ENCODE peak calls at places on chromosomes 2 and 18, in ten cellular contexts. P, Y, C, X, G, K, S, R, W and F are unnamed samples.

GRCh38 chr2:110810404-110810803 is 78.0 kb downstream of the ACOXL start:
- DNase-seq in P (no peak), Y (no peak), C (no peak), X (no peak), G (no peak), K (no peak), S (no peak), R (no peak), W (no peak), F (no peak)

GRCh38 chr2:168944065-168944464 is 43.0 kb downstream of the G6PC2 start:
- DNase-seq in P (no peak), Y (peak), C (no peak), X (no peak), G (no peak), K (no peak), S (no peak), R (no peak), W (no peak), F (no peak)

GRCh38 chr2:207528980-207529329 is 807 bp upstream of the CREB1 start:
- DNase-seq in P (no peak), Y (peak), C (peak), X (peak), G (peak), K (no peak), S (peak), R (no peak), W (no peak), F (no peak)

GRCh38 chr2:201151127-201152074 is 31.5 kb upstream of the CASP10 start:
- DNase-seq in P (no peak), Y (peak), C (no peak), X (no peak), G (peak), K (no peak), S (peak), R (no peak), W (no peak), F (peak)

GRCh38 chr2:75500633-75501032 is 60.1 kb downstream of the EVA1A start:
- DNase-seq in P (no peak), Y (no peak), C (no peak), X (no peak), G (no peak), K (no peak), S (no peak), R (no peak), W (no peak), F (peak)

GRCh38 chr2:45439788-45440773 is 171.0 kb downstream of the SRBD1 start:
- DNase-seq in P (no peak), Y (no peak), C (no peak), X (no peak), G (no peak), K (no peak), S (no peak), R (no peak), W (no peak), F (peak)

GRCh38 chr2:160440888-160441287 is 52.7 kb downstream of the RBMS1 start:
- DNase-seq in P (no peak), Y (no peak), C (no peak), X (no peak), G (no peak), K (no peak), S (no peak), R (no peak), W (no peak), F (no peak)

GRCh38 chr2:134927195-134927594 is 8.6 kb downstream of the CCNT2 start:
- DNase-seq in P (no peak), Y (peak), C (no peak), X (no peak), G (no peak), K (no peak), S (no peak), R (no peak), W (no peak), F (peak)

GRCh38 chr18:36162981-36163380 is 24.3 kb upstream of the MOCOS start:
- DNase-seq in P (no peak), Y (no peak), C (no peak), X (no peak), G (no peak), K (no peak), S (no peak), R (no peak), W (no peak), F (peak)

GRCh38 chr2:23133196-23133595 is 251.8 kb upstream of the KLHL29 start:
- DNase-seq in P (no peak), Y (no peak), C (no peak), X (no peak), G (no peak), K (no peak), S (no peak), R (no peak), W (no peak), F (no peak)

GRCh38 chr2:1685957-1686783 is 58.1 kb downstream of the PXDN start:
- DNase-seq in P (no peak), Y (no peak), C (no peak), X (no peak), G (peak), K (no peak), S (no peak), R (no peak), W (no peak), F (peak)

GRCh38 chr2:26946841-26947784 is 23.3 kb upstream of the MAPRE3 start:
- DNase-seq in P (no peak), Y (peak), C (no peak), X (peak), G (no peak), K (peak), S (no peak), R (no peak), W (no peak), F (peak)

GRCh38 chr2:33167655-33168245 is 221.0 kb downstream of the LTBP1 start:
- DNase-seq in P (no peak), Y (no peak), C (no peak), X (no peak), G (no peak), K (no peak), S (no peak), R (no peak), W (no peak), F (peak)

GRCh38 chr18:5058768-5059539 is 138.1 kb downstream of the AKAIN1 start:
- DNase-seq in P (no peak), Y (peak), C (no peak), X (no peak), G (no peak), K (peak), S (no peak), R (no peak), W (no peak), F (no peak)

GRCh38 chr2:871175-871727 is 79.4 kb upstream of the SNTG2 start:
- DNase-seq in P (no peak), Y (no peak), C (no peak), X (no peak), G (no peak), K (no peak), S (no peak), R (no peak), W (no peak), F (no peak)

GRCh38 chr2:33062665-33063249 is 116.0 kb downstream of the LTBP1 start:
- DNase-seq in P (no peak), Y (no peak), C (no peak), X (no peak), G (no peak), K (no peak), S (no peak), R (no peak), W (no peak), F (peak)

GRCh38 chr2:205994344-205994743 is 91.6 kb downstream of the INO80D start:
- DNase-seq in P (no peak), Y (no peak), C (no peak), X (no peak), G (no peak), K (no peak), S (no peak), R (no peak), W (peak), F (no peak)

GRCh38 chr2:163644238-163644637 is 91.6 kb downstream of the FIGN start:
- DNase-seq in P (no peak), Y (no peak), C (no peak), X (no peak), G (no peak), K (no peak), S (no peak), R (no peak), W (no peak), F (no peak)

GRCh38 chr2:31580321-31581117 is at the start of gene SRD5A2:
- DNase-seq in P (peak), Y (no peak), C (no peak), X (no peak), G (no peak), K (no peak), S (no peak), R (no peak), W (no peak), F (no peak)

GRCh38 chr2:221589696-221590095 is 17.6 kb upstream of the EPHA4 start:
- DNase-seq in P (no peak), Y (no peak), C (no peak), X (no peak), G (no peak), K (no peak), S (no peak), R (no peak), W (no peak), F (no peak)

GRCh38 chr2:47354013-47354816 is 48.7 kb upstream of the MSH2 start:
- DNase-seq in P (no peak), Y (peak), C (peak), X (peak), G (peak), K (no peak), S (peak), R (no peak), W (no peak), F (peak)

GRCh38 chr2:167719410-167719809 is 528.0 kb downstream of the STK39 start:
- DNase-seq in P (no peak), Y (no peak), C (no peak), X (no peak), G (no peak), K (no peak), S (no peak), R (no peak), W (no peak), F (no peak)

GRCh38 chr2:46504685-46505559 is 25.6 kb downstream of the TMEM247 start:
- DNase-seq in P (peak), Y (no peak), C (no peak), X (no peak), G (no peak), K (no peak), S (peak), R (no peak), W (no peak), F (no peak)

GRCh38 chr2:193776988-193777387 is 1582.3 kb upstream of the TMEFF2 start:
- DNase-seq in P (no peak), Y (no peak), C (no peak), X (no peak), G (no peak), K (no peak), S (no peak), R (no peak), W (no peak), F (no peak)

GRCh38 chr2:148674063-148675020 is 29.8 kb downstream of the EPC2 start:
- DNase-seq in P (peak), Y (peak), C (peak), X (no peak), G (peak), K (no peak), S (no peak), R (no peak), W (no peak), F (peak)

GRCh38 chr2:128593518-128594272 is 275.0 kb upstream of the HS6ST1 start:
- DNase-seq in P (no peak), Y (no peak), C (peak), X (no peak), G (no peak), K (peak), S (no peak), R (no peak), W (no peak), F (no peak)

GRCh38 chr18:33757037-33757436 is 179.0 kb downstream of the ASXL3 start:
- DNase-seq in P (no peak), Y (no peak), C (no peak), X (no peak), G (no peak), K (no peak), S (no peak), R (no peak), W (no peak), F (peak)

GRCh38 chr2:144165599-144166250 is 354.2 kb downstream of the ZEB2 start:
- DNase-seq in P (no peak), Y (no peak), C (no peak), X (no peak), G (no peak), K (no peak), S (no peak), R (no peak), W (no peak), F (peak)

GRCh38 chr2:37925063-37925897 is at the start of gene RMDN2:
- DNase-seq in P (peak), Y (peak), C (peak), X (peak), G (peak), K (peak), S (peak), R (peak), W (peak), F (peak)
- TF ChIP-seq POLR2A in P (peak), Y (peak), C (peak), X (peak), G (peak), K (peak), S (peak), R (peak), W (peak), F (no peak)

GRCh38 chr2:150413890-150414289 is 73.6 kb downstream of the RND3 start:
- DNase-seq in P (no peak), Y (peak), C (no peak), X (no peak), G (no peak), K (no peak), S (no peak), R (no peak), W (no peak), F (no peak)

GRCh38 chr2:150415022-150415421 is 72.4 kb downstream of the RND3 start:
- DNase-seq in P (no peak), Y (no peak), C (no peak), X (no peak), G (no peak), K (no peak), S (no peak), R (no peak), W (no peak), F (no peak)

GRCh38 chr2:150413416-150413815 is 74.1 kb downstream of the RND3 start:
- DNase-seq in P (no peak), Y (no peak), C (no peak), X (no peak), G (no peak), K (no peak), S (no peak), R (no peak), W (no peak), F (no peak)

GRCh38 chr2:150409196-150409595 is 78.3 kb downstream of the RND3 start:
- DNase-seq in P (no peak), Y (no peak), C (no peak), X (no peak), G (no peak), K (no peak), S (no peak), R (no peak), W (no peak), F (no peak)

DNA sequence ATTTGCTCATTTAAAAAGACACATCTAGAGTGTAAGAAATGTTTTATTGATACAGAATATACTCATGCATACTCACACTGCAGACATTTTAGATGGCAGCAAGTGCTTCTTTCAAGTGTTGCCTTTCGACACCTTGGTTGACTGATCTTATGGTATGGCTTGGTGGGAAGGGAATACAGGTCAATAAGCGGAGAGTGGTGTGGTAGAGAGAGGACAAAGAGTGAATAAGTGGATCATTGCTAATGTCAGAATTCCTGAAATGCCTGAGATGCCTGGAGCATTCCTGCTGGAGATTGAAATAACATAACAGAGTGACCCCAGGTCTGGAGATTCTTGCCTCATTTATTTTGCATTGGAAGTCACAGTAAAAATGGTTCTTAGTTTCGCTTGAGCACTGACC is 76.7 kb downstream of the RND3 start:
- DNase-seq in P (no peak), Y (no peak), C (no peak), X (no peak), G (no peak), K (no peak), S (no peak), R (no peak), W (no peak), F (peak)
- TF ChIP-seq POLR2A in P (no peak), Y (no peak), C (no peak), X (no peak), G (no peak), K (no peak), S (no peak), R (no peak), W (no peak), F (no peak)

GRCh38 chr2:175169191-175169590 is 1.2 kb upstream of the ATF2 start:
- DNase-seq in P (no peak), Y (no peak), C (no peak), X (no peak), G (no peak), K (no peak), S (no peak), R (no peak), W (no peak), F (no peak)

GRCh38 chr2:175168564-175168945 is 552 bp upstream of the ATF2 start:
- DNase-seq in P (no peak), Y (no peak), C (no peak), X (no peak), G (no peak), K (no peak), S (no peak), R (no peak), W (no peak), F (no peak)

GRCh38 chr2:175166216-175166824 is 1.7 kb downstream of the ATF2 start:
- DNase-seq in P (no peak), Y (no peak), C (no peak), X (no peak), G (no peak), K (no peak), S (no peak), R (no peak), W (no peak), F (no peak)

GRCh38 chr2:175167076-175167791 is 769 bp downstream of the ATF2 start:
- DNase-seq in P (peak), Y (no peak), C (no peak), X (peak), G (peak), K (no peak), S (peak), R (no peak), W (no peak), F (no peak)

GRCh38 chr2:175167792-175168563 is at the start of gene ATF2:
- DNase-seq in P (peak), Y (peak), C (peak), X (peak), G (peak), K (peak), S (peak), R (peak), W (peak), F (peak)
- TF ChIP-seq POLR2A in P (peak), Y (peak), C (no peak), X (peak), G (peak), K (peak), S (peak), R (peak), W (peak), F (peak)

DNA sequence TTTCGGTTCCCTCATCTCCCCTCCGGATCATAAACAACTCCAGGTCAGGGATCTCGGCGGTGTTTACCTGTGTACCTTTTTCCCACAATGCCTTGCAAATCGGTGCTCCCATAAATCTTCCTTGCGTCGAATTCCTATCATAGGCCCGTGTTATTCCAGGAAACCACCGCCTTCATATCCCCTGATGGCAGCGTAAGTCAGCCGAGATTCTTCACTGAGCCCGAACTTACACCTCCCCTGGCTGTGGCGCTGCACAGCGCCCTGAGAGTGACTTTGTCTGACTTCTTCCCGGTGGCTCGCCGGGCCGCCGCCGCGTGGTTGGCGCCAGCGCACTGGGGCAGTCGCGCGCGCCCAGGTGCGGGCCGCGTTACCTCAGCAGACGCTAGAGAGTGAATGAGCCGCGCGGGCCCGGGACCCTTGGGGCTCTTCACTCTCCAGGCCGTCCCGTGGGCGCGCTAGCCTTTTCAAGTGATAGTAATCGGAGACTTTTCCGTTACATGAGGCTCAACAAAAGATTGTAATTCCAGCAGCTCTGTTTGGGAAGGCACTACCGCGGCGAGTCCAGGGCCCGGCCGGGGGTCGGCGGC is 101.6 kb downstream of the SPTBN1 start:
- DNase-seq in P (peak), Y (peak), C (peak), X (peak), G (peak), K (peak), S (peak), R (peak), W (no peak), F (no peak)
- TF ChIP-seq POLR2A in P (no peak), Y (no peak), C (peak), X (peak), G (peak), K (no peak), S (no peak), R (peak), W (no peak), F (no peak)

DNA sequence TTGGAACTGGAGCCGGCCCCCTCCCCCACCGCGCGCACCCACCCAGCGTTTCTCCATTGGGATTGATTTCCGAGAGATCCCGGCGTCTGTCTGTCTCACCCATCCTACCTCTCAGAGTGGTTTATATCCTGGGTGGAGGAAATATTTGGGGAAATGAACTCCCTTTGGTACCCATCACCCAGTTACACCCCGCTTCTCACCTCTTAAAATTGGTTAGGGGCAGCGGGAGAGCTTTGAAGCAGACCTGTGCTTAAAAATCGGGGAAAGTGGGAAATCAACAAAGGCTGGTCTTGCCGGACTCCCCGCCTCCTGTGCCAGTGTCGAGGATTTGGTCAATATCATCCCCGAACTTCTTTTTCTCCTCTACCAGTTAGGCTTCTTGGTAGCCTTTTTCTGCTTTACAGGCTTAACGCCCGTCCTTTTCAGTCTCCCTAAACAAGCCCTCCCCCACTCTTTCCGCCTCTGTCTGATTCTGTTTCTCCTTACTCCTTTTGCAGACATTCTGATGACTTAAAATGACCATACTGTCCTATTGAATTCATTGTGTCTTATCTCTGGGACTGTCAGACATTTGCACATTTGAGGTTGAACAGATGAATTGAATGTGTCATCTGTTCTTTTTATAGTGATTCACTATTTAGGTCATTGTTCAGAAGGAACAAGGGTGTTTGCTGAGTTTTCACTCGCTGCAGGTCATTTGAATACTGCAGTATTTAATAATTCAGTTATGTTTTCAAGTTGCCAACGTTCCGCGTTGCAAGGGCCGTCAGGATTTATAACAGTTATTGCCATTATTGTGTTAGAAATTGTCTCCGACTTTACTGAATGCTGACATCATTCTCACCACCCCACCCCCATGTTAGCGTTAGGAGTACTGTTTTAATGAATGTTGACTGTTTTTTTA is 934 bp downstream of the ITGAV start:
- DNase-seq in P (no peak), Y (peak), C (no peak), X (peak), G (peak), K (no peak), S (peak), R (peak), W (no peak), F (peak)
- TF ChIP-seq POLR2A in P (no peak), Y (no peak), C (no peak), X (no peak), G (no peak), K (peak), S (peak), R (no peak), W (no peak), F (peak)